ENCODE peak calls at places on chromosomes 12 and 14, in nine cellular contexts. F is IMR-90; G is GM23338; O is MM.1S; Q is left ventricle myocardium inferior; A is heart right ventricle; L is HCT116; R is CD8-positive, alpha-beta memory T cell; T is effector memory CD4-positive, alpha-beta T cell. N is an unnamed sample.

GRCh38 chr12:111788178-111788654 is 21.5 kb downstream of the ALDH2 start:
- DNase-seq in T (no peak), A (peak; percentile 43), L (no peak), O (no peak), R (no peak), F (peak; percentile 55), G (peak; percentile 36), Q (peak; percentile 28), N (no peak)

GRCh38 chr14:98323850-98324249 is 948.1 kb downstream of the BCL11B start:
- DNase-seq in F (no peak), A (no peak), Q (no peak), T (no peak), G (no peak), R (no peak), L (no peak), O (no peak), N (no peak)

GRCh38 chr12:99870085-99870484 is 114.7 kb downstream of the ANKS1B start:
- DNase-seq in F (no peak), O (no peak), G (no peak), A (no peak), L (no peak), T (no peak), Q (no peak), R (no peak), N (no peak)

GRCh38 chr12:74980510-74980909 is 229.1 kb downstream of the KCNC2 start:
- DNase-seq in Q (no peak), A (no peak), G (no peak), T (no peak), R (no peak), L (no peak), O (no peak), F (no peak), N (no peak)

GRCh38 chr12:94208433-94208921 is 60.1 kb downstream of the PLXNC1 start:
- DNase-seq in Q (no peak), L (no peak), G (no peak), A (peak; percentile 13), F (no peak), R (no peak), O (peak; percentile 83), T (no peak), N (no peak)

GRCh38 chr12:123934016-123934620 is 38.5 kb downstream of the CCDC92 start:
- DNase-seq in O (no peak), G (no peak), F (no peak), Q (no peak), T (no peak), R (no peak), A (no peak), L (no peak), N (no peak)

GRCh38 chr12:53052419-53053222 is 2.8 kb downstream of the TNS2 start:
- DNase-seq in R (no peak), A (peak; percentile 94), F (peak; percentile 85), T (no peak), Q (peak; percentile 95), G (no peak), L (no peak), O (no peak), N (no peak)

GRCh38 chr12:116559080-116559329 is 176 bp upstream of the MAP1LC3B2 start:
- DNase-seq in T (no peak), Q (no peak), A (no peak), F (no peak), L (no peak), R (no peak), G (peak; percentile 19), O (peak; percentile 52), N (no peak)

GRCh38 chr12:104695453-104696148 is 238.9 kb downstream of the CHST11 start:
- DNase-seq in A (no peak), G (no peak), T (peak; percentile 57), O (no peak), R (peak; percentile 81), Q (no peak), L (no peak), F (peak; percentile 93), N (no peak)

GRCh38 chr12:49661191-49661590 is 37.8 kb downstream of the PRPF40B start:
- DNase-seq in R (no peak), A (no peak), L (no peak), T (no peak), O (peak; percentile 55), Q (no peak), G (no peak), F (no peak), N (no peak)

GRCh38 chr12:122024132-122024785 is 2.6 kb downstream of the BCL7A start:
- DNase-seq in O (no peak), G (peak; percentile 23), R (no peak), F (peak; percentile 25), Q (no peak), L (no peak), T (no peak), A (no peak), N (no peak)

GRCh38 chr14:102050625-102051024 is 36.2 kb downstream of the HSP90AA1 start:
- DNase-seq in L (no peak), A (no peak), Q (no peak), R (no peak), F (peak; percentile 82), O (no peak), G (no peak), T (no peak), N (no peak)
- H3K36me3 ChIP-seq in L (peaks cover 31% of the 10 kb centered on the region), A (peaks cover 93% of the 10 kb centered on the region), Q (peaks cover 73% of the 10 kb centered on the region), R (peaks cover 23% of the 10 kb centered on the region), F (peaks cover 72% of the 10 kb centered on the region), O (no peaks in the 10 kb centered on the region), G (peaks cover 16% of the 10 kb centered on the region), T (peaks cover 46% of the 10 kb centered on the region), N (peaks cover 31% of the 10 kb centered on the region)

GRCh38 chr12:55818886-55819285 is 1.0 kb downstream of the ORMDL2 start:
- DNase-seq in A (no peak), F (peak; percentile 38), Q (no peak), O (no peak), L (no peak), R (no peak), T (no peak), G (no peak), N (no peak)
- H3K4me3 ChIP-seq in A (no peak overlapping the region), F (no peak overlapping the region), Q (peak overlapping the region; percentile 84), O (peak overlapping the region; percentile 92), L (peak overlapping the region; percentile 76), R (peak overlapping the region; percentile 81), T (peak overlapping the region; percentile 94), G (peak overlapping the region; percentile 82), N (no peak overlapping the region)

DNA sequence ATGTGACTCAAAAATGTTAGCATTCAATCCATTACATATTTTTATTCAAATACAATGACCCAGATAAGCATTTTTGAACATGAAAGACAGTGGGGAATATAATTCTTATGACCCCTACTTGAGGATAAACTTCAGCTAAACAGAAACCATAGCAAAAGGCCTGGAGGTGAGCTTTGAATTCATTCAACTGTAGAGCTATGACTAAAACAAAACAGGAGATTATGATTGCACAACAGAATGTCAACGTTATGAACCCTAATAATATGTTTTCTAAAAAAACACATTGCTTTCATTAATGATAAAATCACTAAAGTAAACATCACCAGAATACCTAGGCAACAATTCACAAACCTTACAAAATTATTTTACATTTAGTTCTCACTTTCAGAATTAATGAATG is 27.8 kb downstream of the EFCAB11 start:
- DNase-seq in O (no peak), R (no peak), F (peak; percentile 47), A (no peak), Q (no peak), L (no peak), G (no peak), T (no peak), N (no peak)
- H3K27ac ChIP-seq in O (no peak overlapping the region), R (no peak overlapping the region), F (no peak overlapping the region), A (no peak overlapping the region), Q (no peak overlapping the region), L (no peak overlapping the region), G (no peak overlapping the region), T (no peak overlapping the region), N (no peak overlapping the region)

DNA sequence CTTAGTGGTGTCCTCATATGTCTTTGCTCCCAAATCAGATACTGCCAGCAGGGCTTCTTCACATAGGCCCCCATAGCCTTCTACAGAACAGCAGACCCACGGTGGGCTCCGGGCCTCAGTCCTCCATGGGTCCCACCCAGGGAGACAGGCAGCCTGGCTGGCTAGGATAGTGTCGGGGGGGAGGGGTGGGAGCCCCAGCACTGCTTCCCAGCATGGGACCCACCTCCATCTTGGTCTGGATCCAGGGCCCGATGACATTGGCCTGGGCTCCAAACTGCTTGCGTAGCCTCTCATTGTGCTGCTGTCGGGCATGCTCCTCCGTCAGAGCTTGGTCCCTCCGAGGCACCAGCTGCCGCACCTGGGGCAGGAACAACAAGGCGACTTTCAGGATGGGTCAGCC is 89.4 kb upstream of the ZFP36L1 start:
- DNase-seq in L (no peak), G (no peak), F (no peak), Q (no peak), R (no peak), A (no peak), O (no peak), T (no peak), N (no peak)
- H3K36me3 ChIP-seq in L (peaks cover 33% of the 10 kb centered on the region), G (peaks cover 17% of the 10 kb centered on the region), F (peaks cover 88% of the 10 kb centered on the region), Q (peaks cover 86% of the 10 kb centered on the region), R (peaks cover 35% of the 10 kb centered on the region), A (peaks cover 100% of the 10 kb centered on the region), O (no peaks in the 10 kb centered on the region), T (peaks cover 53% of the 10 kb centered on the region), N (peaks cover 62% of the 10 kb centered on the region)

GRCh38 chr14:91300957-91301356 is 56.5 kb upstream of the GPR68 start:
- DNase-seq in O (no peak), G (no peak), T (no peak), Q (no peak), A (no peak), F (no peak), R (no peak), L (no peak), N (no peak)
- H3K4me3 ChIP-seq in O (no peak overlapping the region), G (no peak overlapping the region), T (no peak overlapping the region), Q (no peak overlapping the region), A (no peak overlapping the region), F (no peak overlapping the region), R (no peak overlapping the region), L (no peak overlapping the region), N (no peak overlapping the region)

GRCh38 chr14:24195186-24196070 is at the start of gene TM9SF1:
- DNase-seq in R (peak; percentile 98), T (peak; percentile 83), F (peak; percentile 87), A (peak; percentile 90), O (peak; percentile 72), G (peak; percentile 88), L (peak; percentile 57), Q (peak; percentile 92), N (no peak)
- H3K27ac ChIP-seq in R (peak within 1 kb of the TSS; percentile 100), T (peak within 1 kb of the TSS; percentile 99), F (peak within 1 kb of the TSS; percentile 99), A (peak within 1 kb of the TSS; percentile 99), O (peak within 1 kb of the TSS; percentile 88), G (peak within 1 kb of the TSS; percentile 97), L (peak within 1 kb of the TSS; percentile 96), Q (peak within 1 kb of the TSS; percentile 100), N (no peak within 1 kb of the TSS)

GRCh38 chr14:31887929-31888580 is 189.0 kb upstream of the ARHGAP5 start:
- DNase-seq in O (no peak), T (no peak), R (no peak), Q (no peak), F (no peak), L (no peak), G (no peak), A (no peak), N (no peak)
- H3K36me3 ChIP-seq in O (no peaks in the 10 kb centered on the region), T (no peaks in the 10 kb centered on the region), R (no peaks in the 10 kb centered on the region), Q (no peaks in the 10 kb centered on the region), F (no peaks in the 10 kb centered on the region), L (no peaks in the 10 kb centered on the region), G (no peaks in the 10 kb centered on the region), A (no peaks in the 10 kb centered on the region), N (no peaks in the 10 kb centered on the region)

N was measured in iPS DF 6.9.